ENCODE peak calls at places on chromosome 20, in ten cellular contexts. F is breast epithelium; N is lower leg skin; B is CD8-positive, alpha-beta T cell; E is tibial nerve; M is stomach; A is AG10803; J is fibroblast of pulmonary artery; X is RWPE1; O is natural killer cell. I is an unnamed sample.

GRCh38 chr20:61803903-61804804 is 261.5 kb downstream of the TAF4 start:
- DNase-seq in X (no peak), N (no peak), E (peak), M (no peak), F (no peak), B (no peak), J (peak), O (no peak), A (peak), I (no peak)

GRCh38 chr20:57033994-57034393 is 232.4 kb downstream of the BMP7 start:
- DNase-seq in N (no peak), F (no peak), O (no peak), M (no peak), E (no peak), J (no peak), X (no peak), A (no peak), B (no peak), I (no peak)

GRCh38 chr20:49668181-49668877 is 45.3 kb downstream of the B4GALT5 start:
- DNase-seq in B (peak), F (no peak), J (no peak), A (no peak), E (no peak), N (no peak), X (no peak), O (peak), M (peak), I (no peak)

GRCh38 chr20:57968111-57968510 is 258.3 kb upstream of the PMEPA1 start:
- DNase-seq in M (no peak), F (no peak), N (no peak), O (no peak), X (no peak), J (no peak), A (no peak), B (no peak), E (no peak), I (no peak)

GRCh38 chr20:51562334-51563140 is 20.0 kb upstream of the NFATC2 start:
- DNase-seq in F (peak), B (no peak), J (peak), M (peak), X (peak), O (no peak), N (peak), A (peak), E (peak), I (no peak)

GRCh38 chr20:37992802-37993538 is 40.3 kb downstream of the TTI1 start:
- DNase-seq in M (no peak), X (peak), F (no peak), A (peak), B (no peak), O (no peak), J (peak), E (peak), N (no peak), I (peak)

GRCh38 chr20:35653893-35654292 is 10.8 kb downstream of the CPNE1 start:
- DNase-seq in E (no peak), X (no peak), B (no peak), M (no peak), F (no peak), N (no peak), O (no peak), J (no peak), A (no peak), I (no peak)

GRCh38 chr20:4091332-4092135 is 76.2 kb upstream of the RNF24 start:
- DNase-seq in O (no peak), A (peak), B (no peak), N (peak), E (peak), F (peak), X (peak), J (peak), M (peak), I (peak)

GRCh38 chr20:32823737-32824588 is 4.2 kb downstream of the MAPRE1 start:
- DNase-seq in J (peak), N (no peak), X (no peak), E (no peak), A (peak), B (no peak), F (no peak), M (no peak), O (no peak), I (no peak)

DNA sequence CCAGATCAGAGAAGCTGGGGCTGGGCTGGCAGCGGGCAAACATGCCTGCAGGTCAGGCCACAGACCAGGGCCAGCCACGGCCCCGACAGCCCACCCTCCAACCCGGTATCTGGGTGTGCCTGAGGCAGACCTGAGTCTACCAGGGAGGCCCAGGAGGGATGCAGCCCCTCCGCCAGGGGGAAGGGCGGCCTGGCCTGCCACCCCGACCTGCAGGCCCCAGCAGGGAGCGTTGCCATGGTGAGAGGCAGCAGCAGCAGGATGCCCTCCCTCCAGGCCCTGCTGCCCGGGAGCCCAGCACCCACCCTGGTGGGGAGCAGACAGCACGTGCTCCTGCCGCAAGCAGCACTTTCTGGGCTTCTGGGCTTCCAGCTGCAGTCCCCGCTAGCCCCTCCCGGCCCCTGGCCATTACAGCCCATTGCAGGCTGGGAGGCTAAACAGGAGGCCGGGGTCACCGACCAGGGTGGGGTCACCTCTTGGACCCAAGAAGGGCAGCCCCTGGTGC is 3.8 kb upstream of the EEF1A2 start:
- DNase-seq in X (no peak), J (no peak), O (no peak), E (no peak), M (no peak), N (no peak), B (no peak), A (no peak), F (no peak), I (no peak)
- TF ChIP-seq CTCF in X (no peak), J (no peak), O (no peak), E (no peak), M (no peak), N (no peak), B (no peak), A (no peak), F (no peak), I (no peak)

GRCh38 chr20:1831606-1832005 is 63.6 kb upstream of the SIRPA start:
- DNase-seq in X (no peak), F (no peak), O (no peak), A (no peak), E (no peak), M (no peak), B (no peak), J (no peak), N (no peak), I (no peak)
- TF ChIP-seq CTCF in X (no peak), F (no peak), O (no peak), A (no peak), E (no peak), M (no peak), B (no peak), J (no peak), N (no peak), I (no peak)

GRCh38 chr20:46253391-46253790 is 54.9 kb downstream of the CDH22 start:
- DNase-seq in M (peak), B (no peak), J (no peak), F (no peak), O (no peak), N (no peak), E (no peak), A (no peak), X (peak), I (peak)
- TF ChIP-seq CTCF in M (no peak), B (no peak), J (no peak), F (no peak), O (no peak), N (no peak), E (no peak), A (peak), X (no peak), I (peak)

GRCh38 chr20:8664778-8665177 is 404.1 kb upstream of the PLCB4 start:
- DNase-seq in F (no peak), N (no peak), O (no peak), A (no peak), E (no peak), J (no peak), B (no peak), M (no peak), X (no peak), I (no peak)
- TF ChIP-seq CTCF in F (no peak), N (no peak), O (no peak), A (no peak), E (no peak), J (no peak), B (no peak), M (no peak), X (no peak), I (no peak)

DNA sequence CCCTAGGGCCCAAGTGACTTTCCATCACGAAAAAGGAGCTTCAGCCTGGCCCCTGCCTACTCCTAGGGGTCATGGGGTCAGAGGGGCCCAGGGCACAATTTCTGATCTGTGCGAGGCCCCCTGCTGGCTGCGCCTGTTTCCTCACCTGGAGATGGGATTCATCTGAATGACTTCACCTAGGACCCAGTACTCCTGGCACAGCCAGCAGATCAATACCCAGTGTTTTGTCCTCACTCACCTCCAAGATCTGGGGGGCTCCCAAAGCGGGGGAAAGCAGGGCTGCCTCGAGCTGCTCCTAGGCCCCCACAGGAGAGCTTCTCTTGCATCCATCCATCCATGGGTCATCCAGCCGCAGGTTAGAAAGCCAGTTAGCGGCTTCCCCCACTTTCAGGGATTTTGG is 33.8 kb downstream of the CD40 start:
- DNase-seq in O (no peak), X (peak), F (no peak), E (no peak), J (no peak), B (no peak), A (no peak), M (no peak), N (no peak), I (peak)
- TF ChIP-seq CTCF in O (no peak), X (peak), F (no peak), E (no peak), J (peak), B (no peak), A (peak), M (no peak), N (no peak), I (peak)

GRCh38 chr20:34302723-34303528 is at the start of gene AHCY:
- DNase-seq in N (peak), A (peak), O (peak), X (peak), J (peak), E (peak), B (peak), F (peak), M (peak), I (peak)

GRCh38 chr20:34301587-34302311 is 1.4 kb downstream of the AHCY start:
- DNase-seq in E (no peak), O (no peak), F (no peak), N (no peak), A (no peak), B (no peak), J (no peak), M (no peak), X (no peak), I (no peak)

GRCh38 chr20:34300809-34301586 is 2.2 kb downstream of the AHCY start:
- DNase-seq in X (no peak), A (no peak), F (no peak), N (no peak), J (no peak), O (no peak), E (no peak), B (no peak), M (no peak), I (no peak)

GRCh38 chr20:34299925-34300806 is 3.0 kb downstream of the AHCY start:
- DNase-seq in M (no peak), X (no peak), O (no peak), J (no peak), B (no peak), F (no peak), A (peak), N (no peak), E (no peak), I (no peak)

DNA sequence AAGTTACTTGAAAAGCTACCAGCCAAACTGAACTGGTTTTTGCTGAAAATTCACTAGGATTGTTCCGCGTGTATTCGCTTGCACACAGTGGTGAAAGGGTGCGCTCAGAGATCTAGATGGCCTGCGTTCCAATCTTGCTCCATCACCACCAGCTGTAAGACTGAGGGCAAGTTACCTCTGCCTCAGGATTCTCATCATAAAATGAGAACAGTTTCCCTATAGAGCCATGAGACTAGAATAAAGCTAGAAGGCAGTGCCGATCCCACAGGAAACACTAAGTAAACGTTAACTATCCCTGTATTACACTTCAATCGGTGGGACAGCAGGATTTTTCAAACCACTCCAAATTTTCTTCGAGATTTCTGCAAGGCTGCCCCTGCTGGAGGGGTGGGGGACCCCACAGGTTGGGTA is 838 bp downstream of the AHCY start:
- DNase-seq in B (no peak), A (peak), N (no peak), J (peak), M (no peak), E (no peak), F (no peak), O (no peak), X (peak), I (no peak)
- TF ChIP-seq CTCF in B (peak), A (peak), N (no peak), J (no peak), M (no peak), E (no peak), F (no peak), O (no peak), X (no peak), I (no peak)

I was measured in D721Med.